ENCODE peak calls at places on chromosomes 6 and 20, in six cellular contexts. One of them, this sample, is unnamed.

GRCh38 chr6:12709556-12709955 is 7.0 kb upstream of the PHACTR1 start:
- DNase-seq in activated T-cell treated with anti-CD3 and anti-CD28 coated beads for 1 hour: no peak
- DNase-seq in mesendoderm: peak; percentile 14
- DNase-seq in endothelial cell: no peak
- DNase-seq in central memory CD8-positive, alpha-beta T cell: no peak
- DNase-seq in DMS153: no peak
- DNase-seq in this sample: no peak

GRCh38 chr6:53696351-53696750 is 30.8 kb upstream of the KLHL31 start:
- DNase-seq in DMS153: no peak
- DNase-seq in central memory CD8-positive, alpha-beta T cell: no peak
- DNase-seq in activated T-cell treated with anti-CD3 and anti-CD28 coated beads for 1 hour: no peak
- DNase-seq in mesendoderm: peak; percentile 12
- DNase-seq in endothelial cell: no peak
- DNase-seq in this sample: no peak

GRCh38 chr6:94478178-94479140 is 1059.1 kb upstream of the EPHA7 start:
- DNase-seq in central memory CD8-positive, alpha-beta T cell: no peak
- DNase-seq in DMS153: peak; percentile 64
- DNase-seq in endothelial cell: no peak
- DNase-seq in activated T-cell treated with anti-CD3 and anti-CD28 coated beads for 1 hour: no peak
- DNase-seq in mesendoderm: no peak
- DNase-seq in this sample: peak; percentile 11

GRCh38 chr6:120363429-120363828 is 970.9 kb downstream of the TBC1D32 start:
- DNase-seq in activated T-cell treated with anti-CD3 and anti-CD28 coated beads for 1 hour: no peak
- DNase-seq in endothelial cell: no peak
- DNase-seq in central memory CD8-positive, alpha-beta T cell: no peak
- DNase-seq in mesendoderm: peak; percentile 45
- DNase-seq in DMS153: no peak
- DNase-seq in this sample: peak; percentile 15

GRCh38 chr20:49172413-49172812 is 15.7 kb downstream of the STAU1 start:
- DNase-seq in DMS153: no peak
- DNase-seq in mesendoderm: no peak
- DNase-seq in endothelial cell: no peak
- DNase-seq in activated T-cell treated with anti-CD3 and anti-CD28 coated beads for 1 hour: no peak
- DNase-seq in central memory CD8-positive, alpha-beta T cell: no peak
- DNase-seq in this sample: no peak

GRCh38 chr6:29737707-29738630 is 14.7 kb downstream of the HLA-F start:
- DNase-seq in mesendoderm: peak; percentile 76
- DNase-seq in DMS153: peak; percentile 38
- DNase-seq in central memory CD8-positive, alpha-beta T cell: peak; percentile 58
- DNase-seq in endothelial cell: peak; percentile 66
- DNase-seq in activated T-cell treated with anti-CD3 and anti-CD28 coated beads for 1 hour: peak; percentile 58
- DNase-seq in this sample: peak; percentile 71

GRCh38 chr6:25107218-25107617 is 171.5 kb upstream of the RIPOR2 start:
- DNase-seq in DMS153: peak; percentile 32
- DNase-seq in activated T-cell treated with anti-CD3 and anti-CD28 coated beads for 1 hour: no peak
- DNase-seq in endothelial cell: no peak
- DNase-seq in central memory CD8-positive, alpha-beta T cell: no peak
- DNase-seq in mesendoderm: no peak
- DNase-seq in this sample: no peak

GRCh38 chr6:166360243-166361079 is 18.1 kb upstream of the SFT2D1 start:
- DNase-seq in mesendoderm: peak; percentile 24
- DNase-seq in activated T-cell treated with anti-CD3 and anti-CD28 coated beads for 1 hour: no peak
- DNase-seq in DMS153: no peak
- DNase-seq in endothelial cell: no peak
- DNase-seq in central memory CD8-positive, alpha-beta T cell: no peak
- DNase-seq in this sample: peak; percentile 30

GRCh38 chr20:871436-871835 is 37.9 kb downstream of the FAM110A start:
- DNase-seq in endothelial cell: no peak
- DNase-seq in activated T-cell treated with anti-CD3 and anti-CD28 coated beads for 1 hour: no peak
- DNase-seq in mesendoderm: no peak
- DNase-seq in DMS153: no peak
- DNase-seq in central memory CD8-positive, alpha-beta T cell: no peak
- DNase-seq in this sample: no peak

GRCh38 chr20:62837790-62838458 is 21.1 kb downstream of the COL9A3 start:
- DNase-seq in central memory CD8-positive, alpha-beta T cell: no peak
- DNase-seq in DMS153: peak; percentile 48
- DNase-seq in endothelial cell: no peak
- DNase-seq in mesendoderm: no peak
- DNase-seq in activated T-cell treated with anti-CD3 and anti-CD28 coated beads for 1 hour: no peak
- DNase-seq in this sample: no peak

GRCh38 chr6:107064579-107065065 is 36.6 kb downstream of the MTRES1 start:
- DNase-seq in central memory CD8-positive, alpha-beta T cell: no peak
- DNase-seq in mesendoderm: no peak
- DNase-seq in endothelial cell: no peak
- DNase-seq in DMS153: no peak
- DNase-seq in activated T-cell treated with anti-CD3 and anti-CD28 coated beads for 1 hour: no peak
- DNase-seq in this sample: no peak

GRCh38 chr6:169344651-169345050 is 91.0 kb upstream of the THBS2 start:
- DNase-seq in mesendoderm: no peak
- DNase-seq in activated T-cell treated with anti-CD3 and anti-CD28 coated beads for 1 hour: no peak
- DNase-seq in DMS153: no peak
- DNase-seq in endothelial cell: no peak
- DNase-seq in central memory CD8-positive, alpha-beta T cell: no peak
- DNase-seq in this sample: no peak

GRCh38 chr6:21752054-21752811 is 158.7 kb downstream of the SOX4 start:
- DNase-seq in central memory CD8-positive, alpha-beta T cell: no peak
- DNase-seq in activated T-cell treated with anti-CD3 and anti-CD28 coated beads for 1 hour: no peak
- DNase-seq in endothelial cell: no peak
- DNase-seq in DMS153: no peak
- DNase-seq in mesendoderm: peak; percentile 47
- DNase-seq in this sample: no peak

GRCh38 chr20:7371518-7372158 is 568.6 kb downstream of the HAO1 start:
- DNase-seq in central memory CD8-positive, alpha-beta T cell: no peak
- DNase-seq in endothelial cell: no peak
- DNase-seq in DMS153: no peak
- DNase-seq in mesendoderm: no peak
- DNase-seq in activated T-cell treated with anti-CD3 and anti-CD28 coated beads for 1 hour: no peak
- DNase-seq in this sample: no peak

GRCh38 chr6:5619249-5619648 is 357.9 kb downstream of the FARS2 start:
- DNase-seq in DMS153: no peak
- DNase-seq in central memory CD8-positive, alpha-beta T cell: no peak
- DNase-seq in activated T-cell treated with anti-CD3 and anti-CD28 coated beads for 1 hour: peak; percentile 17
- DNase-seq in endothelial cell: no peak
- DNase-seq in mesendoderm: no peak
- DNase-seq in this sample: no peak

GRCh38 chr6:36962874-36963273 is 8.3 kb downstream of the PI16 start:
- DNase-seq in DMS153: peak; percentile 13
- DNase-seq in mesendoderm: peak; percentile 96
- DNase-seq in endothelial cell: peak; percentile 83
- DNase-seq in central memory CD8-positive, alpha-beta T cell: peak; percentile 37
- DNase-seq in activated T-cell treated with anti-CD3 and anti-CD28 coated beads for 1 hour: peak; percentile 64
- DNase-seq in this sample: peak; percentile 55

GRCh38 chr20:50071039-50071888 is 41.7 kb downstream of the UBE2V1 start:
- DNase-seq in central memory CD8-positive, alpha-beta T cell: peak; percentile 97
- DNase-seq in mesendoderm: peak; percentile 87
- DNase-seq in DMS153: peak; percentile 69
- DNase-seq in endothelial cell: peak; percentile 100
- DNase-seq in activated T-cell treated with anti-CD3 and anti-CD28 coated beads for 1 hour: peak; percentile 96
- DNase-seq in this sample: peak; percentile 98

GRCh38 chr6:146310628-146311027 is 233.0 kb upstream of the RAB32 start:
- DNase-seq in endothelial cell: no peak
- DNase-seq in activated T-cell treated with anti-CD3 and anti-CD28 coated beads for 1 hour: no peak
- DNase-seq in mesendoderm: no peak
- DNase-seq in DMS153: no peak
- DNase-seq in central memory CD8-positive, alpha-beta T cell: no peak
- DNase-seq in this sample: no peak

GRCh38 chr6:130143709-130144108 is 79.0 kb downstream of the SAMD3 start:
- DNase-seq in central memory CD8-positive, alpha-beta T cell: no peak
- DNase-seq in activated T-cell treated with anti-CD3 and anti-CD28 coated beads for 1 hour: no peak
- DNase-seq in DMS153: no peak
- DNase-seq in mesendoderm: no peak
- DNase-seq in endothelial cell: no peak
- DNase-seq in this sample: no peak

GRCh38 chr6:129317931-129318820 is 391.8 kb downstream of the ARHGAP18 start:
- DNase-seq in central memory CD8-positive, alpha-beta T cell: no peak
- DNase-seq in activated T-cell treated with anti-CD3 and anti-CD28 coated beads for 1 hour: no peak
- DNase-seq in endothelial cell: no peak
- DNase-seq in mesendoderm: peak; percentile 94
- DNase-seq in DMS153: no peak
- DNase-seq in this sample: no peak

GRCh38 chr6:34154668-34155447 is 9.0 kb upstream of the GRM4 start:
- DNase-seq in DMS153: no peak
- DNase-seq in mesendoderm: peak; percentile 51
- DNase-seq in activated T-cell treated with anti-CD3 and anti-CD28 coated beads for 1 hour: peak; percentile 62
- DNase-seq in central memory CD8-positive, alpha-beta T cell: peak; percentile 60
- DNase-seq in endothelial cell: peak; percentile 89
- DNase-seq in this sample: peak; percentile 89

GRCh38 chr6:118896339-118897136 is 2.6 kb downstream of the ASF1A start:
- DNase-seq in activated T-cell treated with anti-CD3 and anti-CD28 coated beads for 1 hour: no peak
- DNase-seq in endothelial cell: no peak
- DNase-seq in central memory CD8-positive, alpha-beta T cell: no peak
- DNase-seq in mesendoderm: peak; percentile 80
- DNase-seq in DMS153: peak; percentile 15
- DNase-seq in this sample: no peak

GRCh38 chr6:10196090-10196489 is 218.8 kb downstream of the TFAP2A start:
- DNase-seq in mesendoderm: no peak
- DNase-seq in activated T-cell treated with anti-CD3 and anti-CD28 coated beads for 1 hour: no peak
- DNase-seq in DMS153: no peak
- DNase-seq in endothelial cell: no peak
- DNase-seq in central memory CD8-positive, alpha-beta T cell: no peak
- DNase-seq in this sample: no peak

GRCh38 chr6:29995346-29995777 is 53.0 kb downstream of the HLA-A start:
- DNase-seq in mesendoderm: no peak
- DNase-seq in central memory CD8-positive, alpha-beta T cell: no peak
- DNase-seq in DMS153: no peak
- DNase-seq in activated T-cell treated with anti-CD3 and anti-CD28 coated beads for 1 hour: no peak
- DNase-seq in endothelial cell: no peak
- DNase-seq in this sample: no peak

GRCh38 chr20:41249781-41250281 is 67.7 kb downstream of the ZHX3 start:
- DNase-seq in endothelial cell: peak; percentile 58
- DNase-seq in activated T-cell treated with anti-CD3 and anti-CD28 coated beads for 1 hour: no peak
- DNase-seq in mesendoderm: peak; percentile 90
- DNase-seq in central memory CD8-positive, alpha-beta T cell: no peak
- DNase-seq in DMS153: no peak
- DNase-seq in this sample: no peak

GRCh38 chr6:34273242-34273805 is 24.5 kb upstream of the SMIM29 start:
- DNase-seq in activated T-cell treated with anti-CD3 and anti-CD28 coated beads for 1 hour: no peak
- DNase-seq in central memory CD8-positive, alpha-beta T cell: no peak
- DNase-seq in endothelial cell: peak; percentile 74
- DNase-seq in mesendoderm: peak; percentile 72
- DNase-seq in DMS153: no peak
- DNase-seq in this sample: no peak

GRCh38 chr20:31602779-31603441 is 2.2 kb upstream of the ID1 start:
- DNase-seq in central memory CD8-positive, alpha-beta T cell: no peak
- DNase-seq in activated T-cell treated with anti-CD3 and anti-CD28 coated beads for 1 hour: no peak
- DNase-seq in endothelial cell: no peak
- DNase-seq in DMS153: no peak
- DNase-seq in mesendoderm: no peak
- DNase-seq in this sample: no peak

GRCh38 chr6:34340906-34341480 is 51.5 kb downstream of the NUDT3 start:
- DNase-seq in mesendoderm: no peak
- DNase-seq in activated T-cell treated with anti-CD3 and anti-CD28 coated beads for 1 hour: no peak
- DNase-seq in central memory CD8-positive, alpha-beta T cell: no peak
- DNase-seq in endothelial cell: no peak
- DNase-seq in DMS153: no peak
- DNase-seq in this sample: no peak

GRCh38 chr6:143536461-143536865 is 24.9 kb upstream of the FUCA2 start:
- DNase-seq in activated T-cell treated with anti-CD3 and anti-CD28 coated beads for 1 hour: peak; percentile 27
- DNase-seq in DMS153: peak; percentile 5
- DNase-seq in central memory CD8-positive, alpha-beta T cell: peak; percentile 20
- DNase-seq in mesendoderm: peak; percentile 41
- DNase-seq in endothelial cell: no peak
- DNase-seq in this sample: peak; percentile 34

GRCh38 chr6:144578385-144579350 is 293.5 kb downstream of the UTRN start:
- DNase-seq in central memory CD8-positive, alpha-beta T cell: no peak
- DNase-seq in activated T-cell treated with anti-CD3 and anti-CD28 coated beads for 1 hour: no peak
- DNase-seq in mesendoderm: no peak
- DNase-seq in DMS153: no peak
- DNase-seq in endothelial cell: no peak
- DNase-seq in this sample: no peak

GRCh38 chr20:2671977-2672376 is 8.0 kb upstream of the IDH3B start:
- DNase-seq in mesendoderm: peak; percentile 42
- DNase-seq in DMS153: no peak
- DNase-seq in endothelial cell: peak; percentile 28
- DNase-seq in central memory CD8-positive, alpha-beta T cell: no peak
- DNase-seq in activated T-cell treated with anti-CD3 and anti-CD28 coated beads for 1 hour: no peak
- DNase-seq in this sample: no peak

GRCh38 chr20:1108437-1108920 is 9.9 kb upstream of the PSMF1 start:
- DNase-seq in activated T-cell treated with anti-CD3 and anti-CD28 coated beads for 1 hour: peak; percentile 45
- DNase-seq in central memory CD8-positive, alpha-beta T cell: peak; percentile 25
- DNase-seq in endothelial cell: peak; percentile 69
- DNase-seq in DMS153: no peak
- DNase-seq in mesendoderm: peak; percentile 62
- DNase-seq in this sample: peak; percentile 72